ENCODE peak calls at places on chromosomes 12 and 14, in eight cellular contexts. O is NCI-H2171 treated with DMSO at 0.1 percent for 48 hours, T is Panc1, L is AG08395, Q is EL, X is fibroblast of lung, Y is uterus, U is suprapubic skin. R is an unnamed sample.

GRCh38 chr14:53509227-53509822 is 356.2 kb upstream of the DDHD1 start:
- DNase-seq in T (no peak), Q (peak), O (no peak), U (peak), X (peak), Y (peak), L (peak), R (peak)

GRCh38 chr12:6234214-6234613 is 34.0 kb downstream of the CD9 start:
- DNase-seq in Q (no peak), X (peak), Y (no peak), T (no peak), O (no peak), U (no peak), L (peak), R (no peak)

GRCh38 chr12:57524814-57525614 is 2.4 kb downstream of the MBD6 start:
- DNase-seq in U (no peak), O (peak), L (no peak), T (no peak), Q (no peak), Y (peak), X (no peak), R (no peak)

GRCh38 chr14:64764641-64765520 is 60.7 kb downstream of the PLEKHG3 start:
- DNase-seq in Q (peak), Y (peak), L (peak), X (peak), U (peak), T (peak), O (peak), R (peak)

GRCh38 chr12:644818-645552 is 18.3 kb downstream of the NINJ2 start:
- DNase-seq in U (peak), T (no peak), X (peak), Q (no peak), O (no peak), Y (no peak), L (peak), R (no peak)

GRCh38 chr12:3332190-3332589 is 158.8 kb upstream of the PRMT8 start:
- DNase-seq in T (no peak), O (no peak), L (peak), X (peak), U (no peak), Y (no peak), Q (no peak), R (no peak)

GRCh38 chr12:27732281-27732680 is 21.6 kb downstream of the MRPS35 start:
- DNase-seq in Y (no peak), L (peak), X (peak), Q (peak), U (no peak), O (peak), T (no peak), R (no peak)

GRCh38 chr14:100955201-100955600 is 51.7 kb upstream of the RTL1 start:
- DNase-seq in U (no peak), Y (no peak), X (peak), Q (peak), L (peak), T (no peak), O (no peak), R (no peak)

GRCh38 chr12:88266851-88267360 is 124.8 kb downstream of the TMTC3 start:
- DNase-seq in Y (no peak), O (no peak), L (peak), U (no peak), Q (no peak), X (peak), T (no peak), R (peak)

GRCh38 chr12:115657081-115658013 is 620.1 kb downstream of the MED13L start:
- DNase-seq in X (no peak), Q (no peak), Y (no peak), O (no peak), T (no peak), L (no peak), U (no peak), R (no peak)

GRCh38 chr14:68244272-68244975 is 424.8 kb downstream of the RAD51B start:
- DNase-seq in Q (no peak), X (no peak), L (no peak), Y (no peak), U (no peak), T (no peak), O (no peak), R (no peak)

GRCh38 chr12:118237908-118238307 is 102.0 kb downstream of the PEBP1 start:
- DNase-seq in U (no peak), Q (peak), L (peak), Y (no peak), O (no peak), T (no peak), X (no peak), R (no peak)

GRCh38 chr12:86134571-86134970 is 121.6 kb downstream of the MGAT4C start:
- DNase-seq in U (no peak), T (no peak), X (peak), L (no peak), Y (no peak), O (no peak), Q (peak), R (no peak)

GRCh38 chr12:93699271-93700141 is 22.3 kb downstream of the CRADD start:
- DNase-seq in T (no peak), X (peak), L (peak), Y (no peak), U (no peak), O (no peak), Q (peak), R (peak)

GRCh38 chr12:108850854-108851573 is 6.4 kb downstream of the SSH1 start:
- DNase-seq in O (peak), Q (peak), X (peak), Y (peak), T (no peak), L (peak), U (no peak), R (no peak)

GRCh38 chr12:100168562-100168961 is 25.9 kb upstream of the BLTP3B start:
- DNase-seq in U (no peak), Y (no peak), O (no peak), X (no peak), L (no peak), T (no peak), Q (peak), R (no peak)

GRCh38 chr12:105943525-105943924 is 195.2 kb downstream of the NUAK1 start:
- DNase-seq in U (no peak), X (no peak), T (no peak), Q (no peak), Y (no peak), L (no peak), O (no peak), R (no peak)

GRCh38 chr12:53485955-53486729 is 13.1 kb downstream of the MAP3K12 start:
- DNase-seq in O (no peak), Y (peak), X (no peak), T (no peak), Q (no peak), L (no peak), U (no peak), R (no peak)

GRCh38 chr12:120668091-120668796 is 18.7 kb upstream of the MLEC start:
- DNase-seq in Y (no peak), X (no peak), L (no peak), U (no peak), Q (no peak), T (no peak), O (no peak), R (no peak)

GRCh38 chr14:33997611-33998010 is 46.7 kb upstream of the EGLN3 start:
- DNase-seq in T (no peak), L (no peak), U (no peak), O (no peak), X (no peak), Q (no peak), Y (no peak), R (no peak)

GRCh38 chr14:101070540-101071492 is 167.3 kb upstream of the RTL1 start:
- DNase-seq in X (no peak), L (no peak), T (no peak), Q (no peak), O (no peak), Y (peak), U (peak), R (no peak)

GRCh38 chr14:68638056-68638816 is 154.6 kb downstream of the ZFP36L1 start:
- DNase-seq in L (no peak), T (no peak), Q (no peak), Y (peak), U (peak), O (no peak), X (peak), R (no peak)

GRCh38 chr12:127130506-127131100 is 1136.4 kb upstream of the TMEM132C start:
- DNase-seq in X (no peak), Q (no peak), T (no peak), Y (no peak), U (no peak), L (no peak), O (no peak), R (no peak)

GRCh38 chr12:18462437-18462836 is 201.1 kb downstream of the PIK3C2G start:
- DNase-seq in U (no peak), O (no peak), Q (peak), T (no peak), Y (no peak), L (peak), X (peak), R (no peak)

GRCh38 chr12:2054091-2055018 is 1.6 kb downstream of the CACNA1C start:
- DNase-seq in Q (peak), Y (no peak), X (no peak), O (peak), T (no peak), U (no peak), L (peak), R (no peak)

GRCh38 chr14:77219591-77219990 is 38.0 kb downstream of the TMEM63C start:
- DNase-seq in L (no peak), T (no peak), O (no peak), Y (no peak), U (no peak), X (no peak), Q (no peak), R (no peak)

GRCh38 chr12:128015276-128015675 is 251.7 kb upstream of the TMEM132C start:
- DNase-seq in Y (no peak), U (no peak), X (no peak), Q (no peak), L (no peak), T (no peak), O (no peak), R (no peak)

GRCh38 chr12:45989277-45989856 is 1.0 kb downstream of the SCAF11 start:
- DNase-seq in Y (no peak), U (no peak), Q (no peak), X (peak), O (peak), L (no peak), T (no peak), R (peak)

GRCh38 chr14:91311284-91311662 is 66.8 kb upstream of the GPR68 start:
- DNase-seq in O (no peak), X (no peak), U (no peak), Q (no peak), T (no peak), L (no peak), Y (no peak), R (no peak)

GRCh38 chr14:72401632-72402428 is 469.6 kb downstream of the RGS6 start:
- DNase-seq in X (no peak), Y (no peak), U (no peak), O (no peak), Q (peak), T (no peak), L (no peak), R (no peak)

GRCh38 chr12:38905480-38906351 is at the start of gene CPNE8:
- DNase-seq in X (no peak), U (peak), Y (peak), T (peak), O (no peak), Q (no peak), L (peak), R (no peak)

GRCh38 chr14:90696728-90697127 is 119.5 kb downstream of the TTC7B start:
- DNase-seq in O (no peak), U (no peak), L (no peak), Q (no peak), T (no peak), X (no peak), Y (no peak), R (no peak)

GRCh38 chr12:77833329-77833728 is 2.6 kb downstream of the NAV3 start:
- DNase-seq in Q (no peak), Y (no peak), X (no peak), T (no peak), L (no peak), O (no peak), U (no peak), R (no peak)

GRCh38 chr14:67319142-67319541 is 40.5 kb downstream of the ATP6V1D start:
- DNase-seq in L (no peak), X (peak), O (peak), Y (no peak), U (no peak), Q (peak), T (no peak), R (no peak)

GRCh38 chr14:50421499-50421898 is 24.8 kb upstream of the CDKL1 start:
- DNase-seq in Q (no peak), X (no peak), T (no peak), O (no peak), Y (no peak), U (no peak), L (no peak), R (no peak)

GRCh38 chr14:92382677-92383076 is 59.7 kb downstream of the SLC24A4 start:
- DNase-seq in X (no peak), O (no peak), Q (no peak), Y (no peak), U (no peak), T (no peak), L (peak), R (no peak)

GRCh38 chr14:57060276-57060956 is 208.3 kb downstream of the EXOC5 start:
- DNase-seq in Y (no peak), T (no peak), Q (no peak), O (peak), L (no peak), U (no peak), X (no peak), R (no peak)

GRCh38 chr14:38808734-38809455 is 294.1 kb downstream of the SEC23A start:
- DNase-seq in Q (no peak), X (no peak), Y (no peak), L (no peak), T (no peak), U (no peak), O (no peak), R (no peak)

GRCh38 chr12:86122846-86123468 is 133.2 kb downstream of the MGAT4C start:
- DNase-seq in O (no peak), Y (no peak), L (no peak), U (no peak), Q (no peak), X (no peak), T (no peak), R (no peak)

R was measured in DMS79.